ENCODE peak calls at places on chromosomes 13 and 19, in ten cellular contexts. K, V, A, F, Q, N, W, Y, E and S are unnamed samples.

GRCh38 chr19:2902590-2903218 is 2.0 kb downstream of the ZNF57 start:
- DNase-seq in A (no peak), Q (no peak), V (no peak), N (no peak), Y (no peak), F (no peak), W (no peak), K (no peak), E (no peak), S (no peak)

GRCh38 chr13:48954086-48954485 is 21.6 kb upstream of the FNDC3A start:
- DNase-seq in N (no peak), F (no peak), K (no peak), V (no peak), Q (no peak), W (no peak), A (peak), Y (no peak), E (peak), S (peak)

GRCh38 chr13:25455146-25455545 is 83.4 kb downstream of the ATP8A2 start:
- DNase-seq in A (peak), W (no peak), N (no peak), V (no peak), F (no peak), Q (no peak), K (no peak), E (no peak), Y (peak), S (no peak)

GRCh38 chr13:21516806-21517205 is 57.7 kb upstream of the ZDHHC20 start:
- DNase-seq in A (no peak), E (no peak), Q (no peak), Y (no peak), W (no peak), V (no peak), F (no peak), K (no peak), N (no peak), S (no peak)

GRCh38 chr13:53144826-53145225 is 116.2 kb downstream of the OLFM4 start:
- DNase-seq in A (no peak), W (no peak), N (no peak), E (no peak), F (no peak), K (no peak), Y (no peak), Q (no peak), V (no peak), S (no peak)

GRCh38 chr13:93248627-93249047 is 22.0 kb downstream of the GPC6 start:
- DNase-seq in Q (no peak), E (peak), N (peak), Y (peak), W (no peak), K (no peak), V (no peak), F (no peak), A (no peak), S (no peak)

GRCh38 chr19:4519521-4520277 is 1.4 kb upstream of the PLIN4 start:
- DNase-seq in Q (no peak), K (no peak), E (no peak), F (no peak), N (no peak), A (peak), V (peak), W (no peak), Y (no peak), S (peak)

GRCh38 chr13:94369862-94370491 is 109.5 kb downstream of the DCT start:
- DNase-seq in V (no peak), A (no peak), Q (no peak), Y (no peak), E (peak), W (no peak), K (no peak), F (no peak), N (no peak), S (peak)

GRCh38 chr13:67125681-67126080 is 104.5 kb downstream of the PCDH9 start:
- DNase-seq in V (no peak), N (no peak), E (no peak), A (no peak), F (no peak), K (no peak), Y (no peak), W (no peak), Q (no peak), S (no peak)

GRCh38 chr19:37218592-37218935 is 550 bp downstream of the ZNF383 start:
- DNase-seq in W (no peak), N (no peak), V (no peak), E (peak), K (no peak), A (no peak), Y (no peak), Q (no peak), F (no peak), S (peak)

GRCh38 chr19:3365447-3366103 is 808 bp upstream of the NFIC start:
- DNase-seq in F (peak), A (no peak), N (no peak), V (peak), Q (no peak), Y (peak), K (peak), W (no peak), E (peak), S (peak)

GRCh38 chr19:38158730-38159129 is 65.3 kb downstream of the DPF1 start:
- DNase-seq in N (no peak), A (no peak), Q (no peak), K (no peak), W (no peak), E (no peak), V (no peak), Y (no peak), F (no peak), S (no peak)

GRCh38 chr13:26508885-26509284 is 48.6 kb upstream of the WASF3 start:
- DNase-seq in V (peak), Y (no peak), E (peak), K (peak), A (peak), F (no peak), Q (no peak), W (no peak), N (no peak), S (peak)

GRCh38 chr19:46904114-46905060 is 43.6 kb downstream of the ARHGAP35 start:
- DNase-seq in Q (no peak), F (no peak), W (no peak), K (no peak), V (peak), E (peak), N (peak), Y (no peak), A (no peak), S (peak)

GRCh38 chr13:36130542-36131214 is 504 bp downstream of the DCLK1 start:
- DNase-seq in F (peak), N (peak), K (peak), A (no peak), Q (no peak), V (peak), W (no peak), E (no peak), Y (peak), S (peak)

GRCh38 chr19:53991224-53992113 is at the start of gene CACNG6:
- DNase-seq in N (peak), Q (no peak), K (no peak), E (no peak), A (no peak), F (no peak), Y (no peak), V (no peak), W (no peak), S (peak)

GRCh38 chr13:100517135-100517534 is 71.5 kb downstream of the GGACT start:
- DNase-seq in N (no peak), E (no peak), A (no peak), K (no peak), W (no peak), Q (no peak), V (no peak), F (no peak), Y (peak), S (no peak)

GRCh38 chr13:28820099-28821051 is at the start of gene MTUS2:
- DNase-seq in Q (no peak), K (no peak), N (peak), A (no peak), E (no peak), W (no peak), V (no peak), F (peak), Y (no peak), S (no peak)

GRCh38 chr19:11096210-11096841 is 7.1 kb downstream of the LDLR start:
- DNase-seq in W (no peak), A (peak), E (peak), Q (peak), Y (peak), V (peak), F (no peak), K (peak), N (no peak), S (peak)

GRCh38 chr13:83498486-83499190 is 383.6 kb downstream of the SLITRK1 start:
- DNase-seq in W (no peak), F (no peak), A (peak), K (no peak), V (no peak), E (peak), Y (peak), Q (no peak), N (no peak), S (peak)

GRCh38 chr13:45412274-45413049 is 5.7 kb downstream of the SLC25A30 start:
- DNase-seq in Q (no peak), W (no peak), E (peak), F (no peak), Y (no peak), N (no peak), K (no peak), A (peak), V (no peak), S (no peak)

GRCh38 chr13:28489536-28489935 is 5.4 kb downstream of the FLT1 start:
- DNase-seq in W (no peak), Q (no peak), V (no peak), A (no peak), K (no peak), E (peak), N (no peak), F (no peak), Y (peak), S (peak)

GRCh38 chr13:97057196-97057595 is 62.9 kb upstream of the OXGR1 start:
- DNase-seq in Q (no peak), N (no peak), E (no peak), A (no peak), W (no peak), K (no peak), V (no peak), F (no peak), Y (peak), S (no peak)

GRCh38 chr19:19460761-19461265 is 54.5 kb downstream of the TSSK6 start:
- DNase-seq in K (peak), Y (peak), N (peak), Q (no peak), F (peak), W (no peak), A (no peak), E (peak), V (peak), S (peak)

GRCh38 chr13:26721251-26721939 is 39.2 kb downstream of the GPR12 start:
- DNase-seq in Q (no peak), V (no peak), A (no peak), K (no peak), Y (no peak), N (no peak), E (no peak), F (peak), W (no peak), S (no peak)

GRCh38 chr19:56170261-56170660 is 5.5 kb upstream of the GALP start:
- DNase-seq in K (no peak), F (no peak), N (no peak), W (no peak), E (peak), Y (no peak), A (peak), Q (no peak), V (no peak), S (no peak)

GRCh38 chr19:51016798-51017683 is 2.5 kb downstream of the KLK10 start:
- DNase-seq in N (peak), F (peak), Y (peak), V (peak), W (no peak), E (peak), A (peak), K (no peak), Q (no peak), S (peak)

GRCh38 chr13:87907202-87907601 is 236.0 kb downstream of the SLITRK5 start:
- DNase-seq in N (no peak), Y (no peak), W (no peak), Q (no peak), E (no peak), K (no peak), F (no peak), A (no peak), V (no peak), S (no peak)

GRCh38 chr13:113096052-113096744 is 9.4 kb upstream of the F7 start:
- DNase-seq in F (no peak), Q (no peak), W (no peak), V (no peak), A (no peak), E (no peak), N (no peak), Y (no peak), K (no peak), S (no peak)

GRCh38 chr13:59677966-59678814 is 485.5 kb downstream of the DIAPH3 start:
- DNase-seq in E (peak), Q (peak), Y (peak), N (peak), F (no peak), V (no peak), K (no peak), A (peak), W (no peak), S (peak)

GRCh38 chr13:95931300-95932025 is 121.7 kb downstream of the UGGT2 start:
- DNase-seq in K (no peak), N (no peak), E (no peak), Q (no peak), A (no peak), F (no peak), W (no peak), Y (no peak), V (no peak), S (no peak)
- TF ChIP-seq CTCF in K (no peak), N (no peak), E (no peak), Q (no peak), A (no peak), F (no peak), W (no peak), Y (no peak), V (no peak), S (no peak)

GRCh38 chr19:58434217-58434616 is 5.7 kb downstream of the ZNF132 start:
- DNase-seq in Q (no peak), E (peak), F (no peak), V (no peak), N (peak), Y (no peak), K (no peak), A (no peak), W (no peak), S (peak)

GRCh38 chr19:58440556-58440955 is 603 bp upstream of the ZNF132 start:
- DNase-seq in E (no peak), Q (no peak), V (no peak), K (no peak), W (no peak), A (no peak), Y (no peak), F (no peak), N (peak), S (no peak)

DNA sequence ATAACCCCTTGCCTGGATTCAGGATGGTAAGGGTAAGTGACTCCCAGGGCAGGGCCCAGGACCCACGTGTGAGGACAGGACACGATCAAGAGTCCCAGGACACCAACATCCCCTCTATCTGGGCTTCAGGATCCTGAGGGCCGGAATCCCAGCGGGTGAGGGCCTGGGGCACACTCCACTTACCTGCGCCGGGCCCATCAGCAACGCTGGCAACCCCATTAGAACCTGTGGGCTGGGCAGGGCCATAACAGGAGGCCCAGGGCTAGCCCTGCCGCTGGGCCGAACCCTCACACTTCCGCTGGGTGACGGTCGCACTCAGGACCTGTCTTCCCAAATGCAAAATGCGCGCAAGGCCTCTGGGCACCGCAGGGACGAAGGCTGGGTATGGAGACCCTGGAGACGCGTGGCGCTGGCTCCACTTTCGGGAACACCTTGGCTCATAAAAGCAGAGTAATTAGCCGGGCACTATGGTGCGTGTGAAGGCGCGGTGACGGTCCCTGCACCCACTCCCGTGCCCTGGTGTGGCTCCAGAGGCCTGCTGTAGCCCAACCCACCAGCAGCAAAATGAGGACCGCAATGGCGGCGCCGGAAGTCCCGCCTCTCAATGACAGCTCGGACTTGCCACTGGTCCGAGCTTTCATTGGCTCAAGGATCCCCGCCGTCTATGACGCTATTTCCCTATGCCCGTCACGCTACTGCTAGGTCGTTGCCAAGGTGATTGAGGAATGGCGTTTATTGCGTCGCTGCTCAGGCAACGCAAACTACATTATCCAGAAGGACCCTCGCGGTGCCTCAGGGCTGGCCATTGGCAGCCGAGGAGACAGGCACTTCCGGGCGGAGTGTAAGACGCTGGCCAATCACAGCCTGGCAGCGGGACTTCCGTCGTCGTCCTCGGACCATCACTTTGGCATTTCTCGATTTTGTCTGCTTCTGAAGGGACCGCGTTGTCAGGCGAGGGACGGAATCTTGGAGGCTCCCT is at the start of gene ZNF132:
- DNase-seq in E (peak), Y (peak), K (peak), A (peak), V (peak), Q (no peak), N (peak), F (peak), W (peak), S (peak)
- H3K4me3 ChIP-seq in E (peak), Y (peak), K (peak), A (peak), V (peak), Q (no peak), N (peak), F (peak), W (peak), S (peak)

GRCh38 chr13:38866649-38867048 is 124.0 kb downstream of the STOML3 start:
- DNase-seq in Y (peak), W (no peak), V (no peak), A (peak), N (no peak), E (no peak), K (no peak), F (no peak), Q (no peak), S (no peak)
- TF ChIP-seq CTCF in Y (peak), W (no peak), V (no peak), A (no peak), N (no peak), E (no peak), K (no peak), F (peak), Q (no peak), S (no peak)

GRCh38 chr19:676007-676342 is 217 bp upstream of the FSTL3 start:
- DNase-seq in K (no peak), W (no peak), E (no peak), Q (no peak), A (no peak), Y (no peak), F (no peak), V (no peak), N (no peak), S (no peak)
- H3K4me3 ChIP-seq in K (peak), W (peak), E (peak), Q (no peak), A (peak), Y (peak), F (no peak), V (peak), N (peak), S (peak)

GRCh38 chr19:18440936-18441803 is 3.2 kb upstream of the ISYNA1 start:
- DNase-seq in E (no peak), A (no peak), Y (no peak), K (no peak), Q (no peak), V (no peak), W (no peak), N (no peak), F (no peak), S (no peak)

GRCh38 chr19:18439910-18440237 is 1.9 kb upstream of the ISYNA1 start:
- DNase-seq in E (no peak), Y (no peak), V (no peak), A (no peak), W (no peak), Q (no peak), K (no peak), F (no peak), N (no peak), S (no peak)

GRCh38 chr19:18441804-18442788 is 4.2 kb upstream of the ISYNA1 start:
- DNase-seq in V (no peak), A (no peak), Q (no peak), Y (no peak), K (no peak), N (peak), F (no peak), W (no peak), E (no peak), S (no peak)

GRCh38 chr19:18439025-18439909 is 1.3 kb upstream of the ISYNA1 start:
- DNase-seq in F (no peak), V (no peak), E (peak), Y (peak), Q (no peak), A (peak), W (no peak), N (peak), K (no peak), S (peak)

GRCh38 chr19:18440421-18440877 is 2.5 kb upstream of the ISYNA1 start:
- DNase-seq in N (peak), F (no peak), Y (peak), K (no peak), A (peak), V (no peak), E (no peak), Q (no peak), W (no peak), S (no peak)
- TF ChIP-seq CTCF in N (peak), F (no peak), Y (peak), K (no peak), A (peak), V (peak), E (peak), Q (peak), W (peak), S (peak)

DNA sequence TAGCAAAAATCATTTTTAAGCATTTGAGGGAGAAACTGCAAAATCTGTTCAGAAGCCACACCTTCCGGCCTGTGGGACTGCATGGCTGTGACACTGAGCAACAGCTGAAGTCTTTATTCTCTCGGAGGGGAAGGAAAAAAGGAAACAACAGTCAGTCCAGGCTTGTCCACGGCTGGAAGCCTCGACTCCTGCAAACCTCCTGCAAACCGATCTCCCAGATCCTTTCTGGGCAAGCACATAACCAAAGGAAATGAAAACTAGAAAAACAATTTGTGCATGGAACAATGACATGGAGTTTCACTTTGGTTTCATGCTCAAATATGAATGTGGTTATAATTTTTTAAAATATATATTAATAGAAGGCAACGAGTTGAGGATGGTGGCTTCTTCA is 1.0 kb downstream of the COL4A1 start:
- DNase-seq in V (no peak), A (no peak), F (no peak), N (no peak), E (no peak), Q (no peak), K (no peak), W (no peak), Y (peak), S (peak)
- H3K4me3 ChIP-seq in V (peak), A (peak), F (peak), N (peak), E (peak), Q (no peak), K (peak), W (peak), Y (peak), S (peak)

DNA sequence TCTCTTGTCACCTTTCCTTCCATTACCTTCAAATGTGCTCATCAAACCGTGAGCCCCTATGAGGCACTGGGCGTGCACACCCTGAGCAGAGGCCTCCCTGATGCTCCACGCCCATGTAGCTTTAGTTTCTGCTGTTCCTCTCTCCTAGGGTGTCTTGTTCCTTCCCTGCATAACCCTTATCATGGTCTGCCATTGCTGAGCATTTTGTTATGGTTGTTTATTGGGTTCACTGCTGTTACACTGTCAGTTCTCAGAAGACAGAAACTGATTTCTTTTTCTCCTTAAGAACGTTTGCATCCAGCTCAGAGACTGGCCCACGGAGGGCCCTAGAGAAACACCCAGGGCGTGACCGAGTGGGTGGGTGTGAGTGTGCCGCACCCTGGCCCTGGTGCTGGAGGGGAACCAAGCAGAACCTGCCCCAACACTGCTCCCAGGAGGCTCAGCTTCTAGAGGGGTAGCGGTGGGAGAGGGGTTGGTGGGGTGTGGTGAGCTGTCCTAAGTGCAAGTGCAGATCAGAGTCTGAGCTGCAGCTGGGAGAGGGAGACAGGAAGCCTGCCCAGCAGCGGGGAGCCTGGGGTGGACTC is 61.4 kb upstream of the URI1 start:
- DNase-seq in A (no peak), F (no peak), K (no peak), Y (no peak), Q (no peak), W (no peak), N (no peak), V (no peak), E (no peak), S (no peak)
- TF ChIP-seq CTCF in A (no peak), F (no peak), K (no peak), Y (no peak), Q (no peak), W (no peak), N (no peak), V (no peak), E (no peak), S (no peak)